ENCODE peak calls at places on chromosomes 12 and 14, in seven cellular contexts. T, Y, P, M, Q, K and W are unnamed samples.

GRCh38 chr14:105329411-105330200 is 15.1 kb downstream of the PACS2 start:
- DNase-seq in T (no peak), Y (no peak), P (no peak), M (no peak), Q (no peak), K (no peak), W (no peak)

GRCh38 chr14:24081739-24082204 is 10.4 kb downstream of the CPNE6 start:
- DNase-seq in T (no peak), Y (no peak), P (no peak), M (no peak), Q (no peak), K (no peak), W (no peak)

GRCh38 chr14:32366995-32367394 is 37.9 kb downstream of the AKAP6 start:
- DNase-seq in T (no peak), Y (no peak), P (no peak), M (no peak), Q (no peak), K (no peak), W (no peak)

GRCh38 chr12:25308761-25309160 is 58.0 kb upstream of the KRAS start:
- DNase-seq in T (no peak), Y (no peak), P (no peak), M (peak; percentile 80), Q (no peak), K (no peak), W (no peak)

GRCh38 chr14:96267336-96267735 is 11.3 kb downstream of the BDKRB1 start:
- DNase-seq in T (peak; percentile 38), Y (no peak), P (no peak), M (peak; percentile 91), Q (no peak), K (no peak), W (peak; percentile 58)

GRCh38 chr12:109836916-109837315 is 3.7 kb upstream of the TRPV4 start:
- DNase-seq in T (no peak), Y (no peak), P (no peak), M (peak; percentile 25), Q (no peak), K (no peak), W (no peak)

GRCh38 chr12:5593056-5593455 is 161.1 kb downstream of the NTF3 start:
- DNase-seq in T (no peak), Y (no peak), P (no peak), M (no peak), Q (no peak), K (no peak), W (no peak)

GRCh38 chr12:30797689-30798088 is 42.9 kb upstream of the CAPRIN2 start:
- DNase-seq in T (no peak), Y (no peak), P (no peak), M (no peak), Q (no peak), K (no peak), W (no peak)

GRCh38 chr12:13307143-13307831 is 110.8 kb downstream of the EMP1 start:
- DNase-seq in T (no peak), Y (no peak), P (no peak), M (no peak), Q (no peak), K (no peak), W (no peak)

GRCh38 chr14:64773577-64773976 is 69.4 kb downstream of the PLEKHG3 start:
- DNase-seq in T (no peak), Y (no peak), P (no peak), M (no peak), Q (no peak), K (no peak), W (no peak)

GRCh38 chr12:3236345-3237153 is 159.4 kb downstream of the TSPAN9 start:
- DNase-seq in T (peak; percentile 51), Y (no peak), P (peak; percentile 67), M (peak; percentile 72), Q (peak; percentile 76), K (no peak), W (no peak)

GRCh38 chr12:32002848-32003493 is 43.8 kb downstream of the RESF1 start:
- DNase-seq in T (no peak), Y (no peak), P (no peak), M (no peak), Q (no peak), K (no peak), W (no peak)

GRCh38 chr12:11765817-11766794 is 116.6 kb downstream of the ETV6 start:
- DNase-seq in T (no peak), Y (no peak), P (peak; percentile 78), M (peak; percentile 70), Q (no peak), K (no peak), W (no peak)

GRCh38 chr12:26688344-26688904 is 144.6 kb downstream of the ITPR2 start:
- DNase-seq in T (no peak), Y (no peak), P (no peak), M (no peak), Q (no peak), K (no peak), W (no peak)

GRCh38 chr12:122785503-122785902 is 11.1 kb downstream of the CCDC62 start:
- DNase-seq in T (no peak), Y (no peak), P (no peak), M (no peak), Q (no peak), K (no peak), W (no peak)

GRCh38 chr12:57031228-57031670 is 14.9 kb upstream of the TAC3 start:
- DNase-seq in T (no peak), Y (no peak), P (no peak), M (no peak), Q (no peak), K (no peak), W (no peak)

GRCh38 chr12:124715121-124715990 is 147.9 kb upstream of the NCOR2 start:
- DNase-seq in T (no peak), Y (no peak), P (no peak), M (peak; percentile 35), Q (no peak), K (no peak), W (no peak)

GRCh38 chr12:75257510-75257909 is 47.9 kb upstream of the KCNC2 start:
- DNase-seq in T (no peak), Y (no peak), P (no peak), M (peak; percentile 0), Q (no peak), K (no peak), W (no peak)

GRCh38 chr12:69886715-69887114 is 61.7 kb downstream of the MYRFL start:
- DNase-seq in T (no peak), Y (no peak), P (no peak), M (no peak), Q (no peak), K (no peak), W (no peak)
- TF ChIP-seq POLR2A in T (no peak), Y (no peak), P (no peak), M (no peak), Q (no peak), K (no peak), W (no peak)

DNA sequence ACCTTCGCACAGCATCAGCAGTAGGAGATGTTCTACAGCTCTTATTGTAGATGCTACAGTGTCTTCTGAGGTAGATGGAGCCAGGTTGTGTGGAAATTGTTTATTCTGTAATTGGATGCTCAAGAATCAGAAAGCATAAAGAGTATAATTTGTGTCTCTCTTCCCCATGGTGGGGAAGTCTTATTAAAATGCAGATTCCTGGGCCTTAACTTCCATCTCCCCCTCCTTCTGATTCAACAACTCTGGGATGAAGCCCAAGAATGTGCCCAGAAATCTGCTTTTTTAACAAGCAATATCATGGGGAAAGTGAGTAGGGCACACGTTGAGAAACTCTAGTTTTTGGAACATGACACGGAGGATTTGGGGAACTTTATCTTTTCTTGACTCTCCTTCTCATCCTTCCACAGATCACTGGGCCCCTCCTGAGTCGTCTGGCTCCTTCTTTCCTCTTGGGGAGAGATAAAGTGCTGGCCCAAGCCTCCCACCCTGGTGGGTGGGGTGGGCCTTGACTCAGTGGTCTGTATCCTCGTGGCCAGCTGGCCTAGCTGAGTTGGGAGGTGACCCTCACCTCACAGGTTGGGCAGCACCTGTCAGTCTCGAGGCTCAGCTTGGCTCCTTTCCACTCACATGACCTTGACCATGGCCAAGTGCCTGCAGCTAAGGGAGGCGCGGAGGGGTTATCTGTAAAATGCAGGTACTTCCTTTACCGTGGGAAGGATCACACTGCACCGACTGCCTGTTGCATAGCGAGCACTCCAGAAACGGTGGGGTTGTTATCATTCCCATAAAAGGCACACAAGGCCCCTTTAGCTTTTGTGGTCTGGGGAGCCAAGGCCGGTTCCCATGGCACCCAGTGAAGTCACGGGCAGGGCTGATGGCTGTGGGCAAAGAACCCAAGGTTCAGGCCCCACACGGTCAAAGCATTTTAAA is 141.9 kb downstream of the CHST11 start:
- DNase-seq in T (no peak), Y (no peak), P (peak; percentile 70), M (no peak), Q (no peak), K (no peak), W (no peak)
- H3K4me3 ChIP-seq in T (no peak overlapping the region), Y (no peak overlapping the region), P (no peak overlapping the region), M (no peak overlapping the region), Q (no peak overlapping the region), K (no peak overlapping the region), W (no peak overlapping the region)

GRCh38 chr12:66393890-66394289 is 91.6 kb downstream of the HELB start:
- DNase-seq in T (no peak), Y (no peak), P (no peak), M (no peak), Q (no peak), K (no peak), W (no peak)
- TF ChIP-seq POLR2A in T (no peak), Y (no peak), P (no peak), M (no peak), Q (no peak), K (no peak), W (no peak)

DNA sequence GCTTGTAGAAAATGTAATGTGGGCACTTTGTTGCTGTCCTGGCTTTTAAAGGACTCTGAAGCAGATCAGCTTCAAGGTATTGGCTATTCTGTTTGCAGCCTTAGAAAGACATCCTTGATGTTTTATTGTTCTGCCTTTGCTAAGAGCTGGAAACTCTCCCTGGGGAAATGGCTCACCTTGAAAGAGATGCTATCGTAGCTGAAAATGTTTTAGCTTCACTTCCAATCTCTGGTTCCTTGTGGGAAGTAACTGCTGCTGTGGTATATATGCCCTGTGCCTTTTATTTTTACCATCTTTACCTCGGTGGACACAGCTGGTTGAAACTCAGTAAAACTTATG is 124.4 kb upstream of the HIF1A start:
- DNase-seq in T (no peak), Y (no peak), P (no peak), M (no peak), Q (no peak), K (no peak), W (no peak)
- H3K4me3 ChIP-seq in T (no peak overlapping the region), Y (no peak overlapping the region), P (no peak overlapping the region), M (no peak overlapping the region), Q (no peak overlapping the region), K (no peak overlapping the region), W (no peak overlapping the region)